ENCODE peak calls at places on chromosome 16, in five cellular contexts. One of them, this sample, is unnamed.

GRCh38 chr16:28097500-28097899 is 34.0 kb upstream of the GSG1L start:
- DNase-seq in heart left ventricle: no peak
- DNase-seq in activated CD4-positive, alpha-beta T cell treated with anti-CD3 and anti-CD28 coated beads, Interleukin-2, amount 10 ng/mL, durations not matched to agents 7 days and 5 days: no peak
- DNase-seq in GM13977: no peak
- DNase-seq in GM10248: no peak
- DNase-seq in this sample: no peak

GRCh38 chr16:3580686-3581085 is 3.5 kb upstream of the NLRC3 start:
- DNase-seq in activated CD4-positive, alpha-beta T cell treated with anti-CD3 and anti-CD28 coated beads, Interleukin-2, amount 10 ng/mL, durations not matched to agents 7 days and 5 days: no peak
- DNase-seq in GM10248: no peak
- DNase-seq in heart left ventricle: no peak
- DNase-seq in GM13977: no peak
- DNase-seq in this sample: no peak

GRCh38 chr16:56679813-56680212 is 2.5 kb upstream of the MT1X start:
- DNase-seq in activated CD4-positive, alpha-beta T cell treated with anti-CD3 and anti-CD28 coated beads, Interleukin-2, amount 10 ng/mL, durations not matched to agents 7 days and 5 days: no peak
- DNase-seq in GM10248: no peak
- DNase-seq in GM13977: no peak
- DNase-seq in heart left ventricle: no peak
- DNase-seq in this sample: peak; percentile 26

GRCh38 chr16:25570131-25570530 is 121.6 kb upstream of the HS3ST4 start:
- DNase-seq in heart left ventricle: no peak
- DNase-seq in GM13977: no peak
- DNase-seq in GM10248: no peak
- DNase-seq in activated CD4-positive, alpha-beta T cell treated with anti-CD3 and anti-CD28 coated beads, Interleukin-2, amount 10 ng/mL, durations not matched to agents 7 days and 5 days: no peak
- DNase-seq in this sample: no peak

GRCh38 chr16:3979518-3979917 is 99.0 kb upstream of the CREBBP start:
- DNase-seq in GM13977: no peak
- DNase-seq in GM10248: no peak
- DNase-seq in activated CD4-positive, alpha-beta T cell treated with anti-CD3 and anti-CD28 coated beads, Interleukin-2, amount 10 ng/mL, durations not matched to agents 7 days and 5 days: no peak
- DNase-seq in heart left ventricle: no peak
- DNase-seq in this sample: no peak

GRCh38 chr16:83878838-83879237 is 20.1 kb upstream of the MLYCD start:
- DNase-seq in GM10248: no peak
- DNase-seq in activated CD4-positive, alpha-beta T cell treated with anti-CD3 and anti-CD28 coated beads, Interleukin-2, amount 10 ng/mL, durations not matched to agents 7 days and 5 days: no peak
- DNase-seq in GM13977: no peak
- DNase-seq in heart left ventricle: no peak
- DNase-seq in this sample: peak; percentile 9

GRCh38 chr16:88732172-88732960 is 26.1 kb downstream of the CTU2 start:
- DNase-seq in GM10248: no peak
- DNase-seq in activated CD4-positive, alpha-beta T cell treated with anti-CD3 and anti-CD28 coated beads, Interleukin-2, amount 10 ng/mL, durations not matched to agents 7 days and 5 days: no peak
- DNase-seq in GM13977: no peak
- DNase-seq in heart left ventricle: no peak
- DNase-seq in this sample: no peak

GRCh38 chr16:46830417-46830901 is 521 bp downstream of the C16orf87 start:
- DNase-seq in GM10248: no peak
- DNase-seq in heart left ventricle: peak; percentile 33
- DNase-seq in GM13977: no peak
- DNase-seq in activated CD4-positive, alpha-beta T cell treated with anti-CD3 and anti-CD28 coated beads, Interleukin-2, amount 10 ng/mL, durations not matched to agents 7 days and 5 days: peak; percentile 40
- DNase-seq in this sample: no peak

GRCh38 chr16:87543436-87544191 is 50.8 kb upstream of the ZCCHC14 start:
- DNase-seq in GM10248: no peak
- DNase-seq in GM13977: no peak
- DNase-seq in heart left ventricle: no peak
- DNase-seq in activated CD4-positive, alpha-beta T cell treated with anti-CD3 and anti-CD28 coated beads, Interleukin-2, amount 10 ng/mL, durations not matched to agents 7 days and 5 days: peak; percentile 23
- DNase-seq in this sample: no peak

GRCh38 chr16:2826591-2827480 is 3.3 kb upstream of the ZG16B start:
- DNase-seq in heart left ventricle: no peak
- DNase-seq in activated CD4-positive, alpha-beta T cell treated with anti-CD3 and anti-CD28 coated beads, Interleukin-2, amount 10 ng/mL, durations not matched to agents 7 days and 5 days: no peak
- DNase-seq in GM10248: no peak
- DNase-seq in GM13977: no peak
- DNase-seq in this sample: no peak

GRCh38 chr16:86672215-86672863 is 94.0 kb downstream of the FOXL1 start:
- DNase-seq in GM13977: no peak
- DNase-seq in heart left ventricle: no peak
- DNase-seq in GM10248: no peak
- DNase-seq in activated CD4-positive, alpha-beta T cell treated with anti-CD3 and anti-CD28 coated beads, Interleukin-2, amount 10 ng/mL, durations not matched to agents 7 days and 5 days: no peak
- DNase-seq in this sample: no peak

GRCh38 chr16:30063893-30064745 is 1.4 kb upstream of the ALDOA start:
- DNase-seq in GM10248: peak; percentile 85
- DNase-seq in activated CD4-positive, alpha-beta T cell treated with anti-CD3 and anti-CD28 coated beads, Interleukin-2, amount 10 ng/mL, durations not matched to agents 7 days and 5 days: peak; percentile 75
- DNase-seq in GM13977: peak; percentile 82
- DNase-seq in heart left ventricle: peak; percentile 75
- DNase-seq in this sample: peak; percentile 70

GRCh38 chr16:3023415-3023668 is 400 bp downstream of the HCFC1R1 start:
- DNase-seq in GM10248: no peak
- DNase-seq in activated CD4-positive, alpha-beta T cell treated with anti-CD3 and anti-CD28 coated beads, Interleukin-2, amount 10 ng/mL, durations not matched to agents 7 days and 5 days: no peak
- DNase-seq in heart left ventricle: peak; percentile 57
- DNase-seq in GM13977: no peak
- DNase-seq in this sample: no peak

GRCh38 chr16:87392823-87393679 is 915 bp downstream of the MAP1LC3B start:
- DNase-seq in GM13977: no peak
- DNase-seq in activated CD4-positive, alpha-beta T cell treated with anti-CD3 and anti-CD28 coated beads, Interleukin-2, amount 10 ng/mL, durations not matched to agents 7 days and 5 days: peak; percentile 49
- DNase-seq in heart left ventricle: no peak
- DNase-seq in GM10248: peak; percentile 40
- DNase-seq in this sample: peak; percentile 6

GRCh38 chr16:3959148-3959547 is 78.6 kb upstream of the CREBBP start:
- DNase-seq in heart left ventricle: no peak
- DNase-seq in activated CD4-positive, alpha-beta T cell treated with anti-CD3 and anti-CD28 coated beads, Interleukin-2, amount 10 ng/mL, durations not matched to agents 7 days and 5 days: no peak
- DNase-seq in GM13977: no peak
- DNase-seq in GM10248: no peak
- DNase-seq in this sample: no peak

GRCh38 chr16:1950047-1950446 is 4.4 kb downstream of the RPL3L start:
- DNase-seq in heart left ventricle: no peak
- DNase-seq in GM10248: no peak
- DNase-seq in GM13977: no peak
- DNase-seq in activated CD4-positive, alpha-beta T cell treated with anti-CD3 and anti-CD28 coated beads, Interleukin-2, amount 10 ng/mL, durations not matched to agents 7 days and 5 days: no peak
- DNase-seq in this sample: no peak

GRCh38 chr16:14125708-14126107 is 54.6 kb downstream of the MRTFB start:
- DNase-seq in heart left ventricle: no peak
- DNase-seq in GM13977: no peak
- DNase-seq in activated CD4-positive, alpha-beta T cell treated with anti-CD3 and anti-CD28 coated beads, Interleukin-2, amount 10 ng/mL, durations not matched to agents 7 days and 5 days: no peak
- DNase-seq in GM10248: no peak
- DNase-seq in this sample: no peak

GRCh38 chr16:3776316-3776715 is 59.0 kb upstream of the TRAP1 start:
- DNase-seq in GM13977: no peak
- DNase-seq in heart left ventricle: no peak
- DNase-seq in GM10248: no peak
- DNase-seq in activated CD4-positive, alpha-beta T cell treated with anti-CD3 and anti-CD28 coated beads, Interleukin-2, amount 10 ng/mL, durations not matched to agents 7 days and 5 days: no peak
- DNase-seq in this sample: no peak

GRCh38 chr16:84308120-84308519 is 13.4 kb downstream of the WFDC1 start:
- DNase-seq in GM10248: no peak
- DNase-seq in heart left ventricle: peak; percentile 24
- DNase-seq in GM13977: peak; percentile 44
- DNase-seq in activated CD4-positive, alpha-beta T cell treated with anti-CD3 and anti-CD28 coated beads, Interleukin-2, amount 10 ng/mL, durations not matched to agents 7 days and 5 days: no peak
- DNase-seq in this sample: no peak

GRCh38 chr16:68762996-68763756 is 26.1 kb downstream of the CDH1 start:
- DNase-seq in heart left ventricle: no peak
- DNase-seq in GM13977: no peak
- DNase-seq in activated CD4-positive, alpha-beta T cell treated with anti-CD3 and anti-CD28 coated beads, Interleukin-2, amount 10 ng/mL, durations not matched to agents 7 days and 5 days: no peak
- DNase-seq in GM10248: no peak
- DNase-seq in this sample: no peak

GRCh38 chr16:16048904-16049582 is 99.6 kb downstream of the ABCC1 start:
- DNase-seq in activated CD4-positive, alpha-beta T cell treated with anti-CD3 and anti-CD28 coated beads, Interleukin-2, amount 10 ng/mL, durations not matched to agents 7 days and 5 days: no peak
- DNase-seq in GM10248: no peak
- DNase-seq in GM13977: no peak
- DNase-seq in heart left ventricle: peak; percentile 54
- DNase-seq in this sample: no peak

GRCh38 chr16:85946680-85947510 is 47.9 kb downstream of the IRF8 start:
- DNase-seq in GM10248: no peak
- DNase-seq in GM13977: no peak
- DNase-seq in heart left ventricle: no peak
- DNase-seq in activated CD4-positive, alpha-beta T cell treated with anti-CD3 and anti-CD28 coated beads, Interleukin-2, amount 10 ng/mL, durations not matched to agents 7 days and 5 days: no peak
- DNase-seq in this sample: no peak

GRCh38 chr16:86751081-86752030 is 173.0 kb downstream of the FOXL1 start:
- DNase-seq in GM10248: no peak
- DNase-seq in activated CD4-positive, alpha-beta T cell treated with anti-CD3 and anti-CD28 coated beads, Interleukin-2, amount 10 ng/mL, durations not matched to agents 7 days and 5 days: no peak
- DNase-seq in GM13977: no peak
- DNase-seq in heart left ventricle: no peak
- DNase-seq in this sample: no peak

GRCh38 chr16:27264151-27264550 is 4.4 kb downstream of the NSMCE1 start:
- DNase-seq in GM10248: no peak
- DNase-seq in heart left ventricle: no peak
- DNase-seq in GM13977: no peak
- DNase-seq in activated CD4-positive, alpha-beta T cell treated with anti-CD3 and anti-CD28 coated beads, Interleukin-2, amount 10 ng/mL, durations not matched to agents 7 days and 5 days: no peak
- DNase-seq in this sample: no peak

GRCh38 chr16:80347900-80348299 is 192.9 kb upstream of the DYNLRB2 start:
- DNase-seq in activated CD4-positive, alpha-beta T cell treated with anti-CD3 and anti-CD28 coated beads, Interleukin-2, amount 10 ng/mL, durations not matched to agents 7 days and 5 days: no peak
- DNase-seq in heart left ventricle: peak; percentile 30
- DNase-seq in GM13977: no peak
- DNase-seq in GM10248: no peak
- DNase-seq in this sample: no peak

GRCh38 chr16:84374160-84374489 is 5.8 kb downstream of the ATP2C2 start:
- DNase-seq in heart left ventricle: no peak
- DNase-seq in activated CD4-positive, alpha-beta T cell treated with anti-CD3 and anti-CD28 coated beads, Interleukin-2, amount 10 ng/mL, durations not matched to agents 7 days and 5 days: no peak
- DNase-seq in GM13977: no peak
- DNase-seq in GM10248: no peak
- DNase-seq in this sample: no peak

This sample was measured in AML-193.